ENCODE peak calls at places on chromosome 17, in nine cellular contexts. Z is RWPE1, G is A549, B is HFFc6, D is bronchial epithelial cell, K is progenitor cell of endocrine pancreas, Q is neural crest cell, W is fibroblast of mammary gland, X is BE2C. N is an unnamed sample.

GRCh38 chr17:43994272-43995149 is 9.9 kb upstream of the NAGS start:
- DNase-seq in Z (peak), G (peak), B (peak), D (no peak), K (peak), Q (peak), W (peak), X (peak), N (peak)

GRCh38 chr17:80859004-80859941 is 132.4 kb upstream of the CHMP6 start:
- DNase-seq in Z (peak), G (peak), B (peak), D (peak), K (no peak), Q (no peak), W (peak), X (peak), N (no peak)

GRCh38 chr17:283911-284675 is 68.5 kb downstream of the RPH3AL start:
- DNase-seq in Z (no peak), G (no peak), B (no peak), D (no peak), K (no peak), Q (no peak), W (no peak), X (no peak), N (no peak)

GRCh38 chr17:76080207-76080933 is 1.4 kb downstream of the ZACN start:
- DNase-seq in Z (no peak), G (no peak), B (no peak), D (no peak), K (no peak), Q (no peak), W (no peak), X (no peak), N (no peak)

GRCh38 chr17:39775075-39775474 is 37.3 kb downstream of the GRB7 start:
- DNase-seq in Z (no peak), G (no peak), B (no peak), D (no peak), K (no peak), Q (no peak), W (no peak), X (no peak), N (no peak)

GRCh38 chr17:51044964-51045363 is 75.7 kb downstream of the SPAG9 start:
- DNase-seq in Z (no peak), G (no peak), B (no peak), D (no peak), K (no peak), Q (no peak), W (peak), X (no peak), N (no peak)

GRCh38 chr17:10120749-10121148 is 77.7 kb downstream of the GAS7 start:
- DNase-seq in Z (no peak), G (no peak), B (no peak), D (no peak), K (no peak), Q (no peak), W (no peak), X (no peak), N (no peak)

GRCh38 chr17:58224315-58224714 is 5.3 kb upstream of the MKS1 start:
- DNase-seq in Z (peak), G (peak), B (peak), D (peak), K (no peak), Q (no peak), W (peak), X (no peak), N (no peak)

GRCh38 chr17:30091771-30092170 is 24.8 kb upstream of the NSRP1 start:
- DNase-seq in Z (no peak), G (peak), B (peak), D (peak), K (no peak), Q (no peak), W (peak), X (no peak), N (no peak)

GRCh38 chr17:64063766-64064224 is 43.4 kb upstream of the ICAM2 start:
- DNase-seq in Z (no peak), G (peak), B (no peak), D (peak), K (peak), Q (peak), W (peak), X (peak), N (peak)

GRCh38 chr17:81027038-81027437 is 7.9 kb upstream of the BAIAP2 start:
- DNase-seq in Z (no peak), G (no peak), B (no peak), D (no peak), K (no peak), Q (no peak), W (no peak), X (peak), N (no peak)

GRCh38 chr17:7478276-7479138 is 924 bp downstream of the ZBTB4 start:
- DNase-seq in Z (peak), G (peak), B (peak), D (peak), K (peak), Q (no peak), W (peak), X (peak), N (no peak)

GRCh38 chr17:52790359-52790955 is 631.9 kb upstream of the CA10 start:
- DNase-seq in Z (no peak), G (no peak), B (no peak), D (no peak), K (no peak), Q (no peak), W (no peak), X (peak), N (no peak)

GRCh38 chr17:59547131-59547915 is 18.1 kb upstream of the DHX40 start:
- DNase-seq in Z (no peak), G (no peak), B (no peak), D (no peak), K (no peak), Q (no peak), W (peak), X (peak), N (no peak)

GRCh38 chr17:30297715-30298114 is 6.0 kb upstream of the BLMH start:
- DNase-seq in Z (no peak), G (no peak), B (no peak), D (no peak), K (no peak), Q (no peak), W (no peak), X (no peak), N (no peak)

GRCh38 chr17:55264273-55264639 is 504 bp upstream of the HLF start:
- DNase-seq in Z (no peak), G (no peak), B (no peak), D (no peak), K (no peak), Q (no peak), W (no peak), X (no peak), N (no peak)

GRCh38 chr17:78172284-78173024 is 4.1 kb downstream of the SYNGR2 start:
- DNase-seq in Z (no peak), G (peak), B (no peak), D (no peak), K (no peak), Q (no peak), W (no peak), X (no peak), N (no peak)

GRCh38 chr17:5557990-5558389 is 26.3 kb downstream of the NLRP1 start:
- DNase-seq in Z (no peak), G (no peak), B (no peak), D (no peak), K (no peak), Q (no peak), W (no peak), X (no peak), N (no peak)

GRCh38 chr17:60720763-60721531 is 43.3 kb downstream of the BCAS3 start:
- DNase-seq in Z (peak), G (peak), B (peak), D (peak), K (peak), Q (peak), W (peak), X (peak), N (peak)

GRCh38 chr17:80999224-81000088 is 7.8 kb downstream of the CHMP6 start:
- DNase-seq in Z (no peak), G (no peak), B (no peak), D (no peak), K (no peak), Q (no peak), W (no peak), X (peak), N (no peak)

GRCh38 chr17:81276781-81277180 is 18.3 kb downstream of the SLC38A10 start:
- DNase-seq in Z (no peak), G (no peak), B (no peak), D (no peak), K (no peak), Q (no peak), W (no peak), X (no peak), N (no peak)

GRCh38 chr17:31740611-31741082 is 118.4 kb downstream of the COPRS start:
- DNase-seq in Z (no peak), G (no peak), B (peak), D (no peak), K (no peak), Q (no peak), W (peak), X (no peak), N (no peak)

GRCh38 chr17:53058031-53058430 is 764.7 kb upstream of the KIF2B start:
- DNase-seq in Z (no peak), G (no peak), B (no peak), D (peak), K (no peak), Q (no peak), W (no peak), X (no peak), N (no peak)

GRCh38 chr17:69677130-69677529 is 262.6 kb downstream of the MAP2K6 start:
- DNase-seq in Z (no peak), G (no peak), B (no peak), D (no peak), K (no peak), Q (no peak), W (peak), X (no peak), N (no peak)

GRCh38 chr17:8696951-8697745 is 47.5 kb downstream of the CCDC42 start:
- DNase-seq in Z (no peak), G (no peak), B (no peak), D (no peak), K (peak), Q (no peak), W (peak), X (no peak), N (no peak)

GRCh38 chr17:4834621-4835020 is 1.5 kb downstream of the MINK1 start:
- DNase-seq in Z (no peak), G (no peak), B (no peak), D (no peak), K (no peak), Q (no peak), W (no peak), X (no peak), N (no peak)

GRCh38 chr17:80605326-80606066 is 60.9 kb downstream of the RPTOR start:
- DNase-seq in Z (peak), G (peak), B (no peak), D (peak), K (no peak), Q (no peak), W (peak), X (no peak), N (no peak)

GRCh38 chr17:38658741-38659345 is 15.9 kb downstream of the EPOP start:
- DNase-seq in Z (no peak), G (no peak), B (no peak), D (no peak), K (no peak), Q (no peak), W (no peak), X (no peak), N (no peak)
- TF ChIP-seq CTCF in Z (no peak), G (no peak), B (no peak), D (no peak), K (no peak), Q (no peak), W (no peak), X (no peak), N (no peak)

GRCh38 chr17:45971698-45972141 is 27.3 kb upstream of the STH start:
- DNase-seq in Z (no peak), G (no peak), B (no peak), D (no peak), K (no peak), Q (no peak), W (no peak), X (no peak), N (no peak)
- TF ChIP-seq CTCF in Z (no peak), G (no peak), B (peak), D (no peak), K (no peak), Q (no peak), W (no peak), X (no peak), N (peak)

DNA sequence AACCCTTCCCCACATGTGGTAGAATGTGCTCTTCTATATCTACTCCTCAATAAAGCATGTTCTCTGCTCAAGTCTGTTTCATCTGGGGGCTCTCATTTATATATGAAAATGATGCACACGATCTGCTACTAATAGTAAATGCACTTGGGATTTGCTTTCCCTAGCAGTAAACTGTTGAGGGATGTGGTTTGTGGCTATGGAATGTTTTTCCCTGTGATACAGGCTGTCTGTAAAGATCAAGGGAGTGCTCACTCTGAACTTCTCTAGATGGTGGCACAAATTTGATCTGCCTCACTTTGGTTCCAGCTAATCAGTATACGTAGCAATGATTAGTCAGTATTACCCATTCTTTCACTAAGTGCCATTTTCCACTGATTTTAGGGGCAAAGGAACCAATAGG is 18.8 kb downstream of the TAC4 start:
- DNase-seq in Z (no peak), G (no peak), B (no peak), D (no peak), K (no peak), Q (no peak), W (no peak), X (no peak), N (no peak)
- TF ChIP-seq CTCF in Z (no peak), G (no peak), B (no peak), D (no peak), K (no peak), Q (no peak), W (no peak), X (no peak), N (no peak)

GRCh38 chr17:42544874-42545283 is 7.8 kb upstream of the HSD17B1 start:
- DNase-seq in Z (no peak), G (no peak), B (no peak), D (no peak), K (no peak), Q (no peak), W (no peak), X (no peak), N (no peak)

GRCh38 chr17:42547698-42548069 is 5.0 kb upstream of the HSD17B1 start:
- DNase-seq in Z (no peak), G (no peak), B (no peak), D (no peak), K (no peak), Q (no peak), W (no peak), X (no peak), N (no peak)

GRCh38 chr17:42548993-42549755 is 3.5 kb upstream of the HSD17B1 start:
- DNase-seq in Z (no peak), G (no peak), B (no peak), D (no peak), K (no peak), Q (no peak), W (no peak), X (no peak), N (no peak)

GRCh38 chr17:42547001-42547461 is 5.7 kb upstream of the HSD17B1 start:
- DNase-seq in Z (no peak), G (no peak), B (no peak), D (no peak), K (no peak), Q (no peak), W (no peak), X (no peak), N (no peak)

DNA sequence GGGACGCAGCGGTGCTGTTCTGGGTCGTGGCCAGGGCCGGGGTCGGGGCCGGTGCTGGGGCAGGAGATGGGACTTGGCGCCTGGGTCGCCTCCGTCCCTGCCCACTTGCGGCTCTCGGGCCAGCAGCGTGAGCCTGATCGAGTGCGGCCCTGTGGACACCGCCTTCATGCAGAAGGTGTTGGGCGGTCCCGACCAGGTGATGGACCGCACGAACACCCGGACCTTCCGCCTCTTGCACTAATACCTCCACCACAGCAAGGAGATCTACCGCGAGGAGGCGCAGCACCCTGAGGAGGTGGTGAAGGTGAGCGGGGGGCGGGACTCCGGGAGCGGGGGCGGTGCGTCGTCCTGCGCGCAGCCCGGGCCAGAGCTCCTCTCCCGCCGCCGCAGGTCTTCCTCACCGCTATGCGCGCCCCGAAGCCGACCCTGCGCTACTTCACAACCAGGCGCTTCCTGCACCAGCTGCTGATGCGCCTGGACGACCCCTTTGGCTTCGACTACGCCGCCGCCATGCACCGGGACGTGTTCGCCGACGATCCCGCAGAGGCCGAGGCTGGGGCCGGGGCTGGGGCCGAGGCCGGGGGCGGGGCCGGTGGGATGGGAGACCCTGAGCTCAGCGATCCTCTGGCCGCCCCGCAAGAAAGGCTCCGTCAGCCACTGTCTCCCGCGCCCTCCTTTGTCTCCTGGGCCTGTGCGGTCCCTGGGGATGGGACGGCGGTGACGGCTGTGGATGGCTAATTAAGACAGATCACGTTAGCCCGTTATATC is 4.5 kb upstream of the HSD17B1 start:
- DNase-seq in Z (no peak), G (peak), B (no peak), D (peak), K (peak), Q (peak), W (no peak), X (peak), N (peak)
- TF ChIP-seq CTCF in Z (peak), G (peak), B (peak), D (peak), K (peak), Q (peak), W (peak), X (peak), N (peak)

DNA sequence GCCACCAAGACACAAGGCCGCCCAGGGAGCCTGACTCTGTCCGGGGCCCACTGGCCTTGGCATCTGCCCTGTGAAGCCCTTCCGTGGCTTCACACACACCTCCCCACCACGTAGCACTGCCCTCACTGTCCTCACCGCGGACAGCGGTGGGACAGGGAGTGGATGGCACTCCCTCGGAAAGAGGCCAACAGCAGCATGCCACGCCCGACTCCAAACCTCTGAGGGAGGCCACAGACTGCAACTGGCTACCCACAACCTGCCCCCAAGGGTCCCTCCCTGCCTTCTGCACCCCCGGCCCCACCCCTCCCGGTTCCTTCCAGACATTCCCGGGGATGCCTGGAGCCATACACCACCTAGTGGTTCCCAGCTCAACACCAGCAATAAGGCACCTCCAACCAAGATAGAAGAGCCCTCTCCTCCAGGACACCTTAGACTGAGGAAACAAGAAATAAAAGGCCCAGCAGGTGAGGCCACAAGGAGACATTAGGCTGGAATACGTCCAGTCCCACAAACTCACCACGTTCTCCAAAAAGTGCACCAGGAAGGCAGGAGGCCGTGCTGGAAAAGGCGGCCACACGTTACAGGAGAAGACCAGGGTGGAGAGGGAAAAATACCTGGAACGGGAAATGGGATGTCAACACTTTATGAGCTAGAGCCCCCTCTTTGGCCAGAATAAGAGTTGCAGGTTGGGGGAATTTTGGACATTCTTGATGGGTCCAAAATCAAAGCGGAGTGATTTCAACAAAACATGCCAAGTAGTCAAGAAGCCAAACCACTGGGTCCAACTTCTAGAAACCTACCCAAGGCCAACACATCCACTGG is 310.0 kb downstream of the SOX9 start:
- DNase-seq in Z (no peak), G (no peak), B (no peak), D (no peak), K (no peak), Q (no peak), W (peak), X (no peak), N (no peak)
- TF ChIP-seq CTCF in Z (no peak), G (peak), B (peak), D (no peak), K (peak), Q (no peak), W (peak), X (peak), N (peak)